ENCODE peak calls at places on chromosomes 7 and 10, in ten cellular contexts. U is CD4-positive, CD25-positive, alpha-beta regulatory T cell; H is ovary; S is WERI-Rb-1; F is hepatocyte; X is aorta; L is Karpas-422; C is fibroblast of lung; E is A549; A is endothelial cell of umbilical vein. G is an unnamed sample. For H3K9me3, the result is how much of the 10 kb centered on the place peaks cover.

GRCh38 chr7:2791390-2791789 is 52.7 kb downstream of the GNA12 start:
- DNase-seq in U (no peak), H (no peak), S (no peak), F (no peak), X (no peak), L (no peak), C (no peak), E (no peak), A (no peak), G (no peak)

GRCh38 chr7:95686109-95686508 is 86.2 kb upstream of the DYNC1I1 start:
- DNase-seq in U (no peak), H (peak), S (peak), F (peak), X (no peak), L (peak), C (peak), E (peak), A (peak), G (no peak)

GRCh38 chr10:89384474-89385324 is 6.8 kb downstream of the IFIT1B start:
- DNase-seq in U (no peak), H (no peak), S (no peak), F (no peak), X (no peak), L (no peak), C (no peak), E (no peak), A (no peak), G (no peak)

GRCh38 chr10:75911426-75911825 is 480.0 kb downstream of the LRMDA start:
- DNase-seq in U (no peak), H (no peak), S (no peak), F (no peak), X (no peak), L (no peak), C (no peak), E (no peak), A (no peak), G (no peak)

GRCh38 chr10:55374060-55374459 is 573.0 kb upstream of the PCDH15 start:
- DNase-seq in U (no peak), H (no peak), S (no peak), F (peak), X (no peak), L (no peak), C (no peak), E (no peak), A (peak), G (no peak)

GRCh38 chr7:46215987-46216567 is 295.0 kb upstream of the IGFBP3 start:
- DNase-seq in U (no peak), H (no peak), S (no peak), F (peak), X (no peak), L (no peak), C (no peak), E (no peak), A (no peak), G (no peak)

GRCh38 chr10:89522463-89522862 is 12.9 kb downstream of the SLC16A12 start:
- DNase-seq in U (no peak), H (no peak), S (no peak), F (peak), X (no peak), L (no peak), C (peak), E (no peak), A (peak), G (no peak)

GRCh38 chr7:29289156-29290021 is 94.8 kb downstream of the CHN2 start:
- DNase-seq in U (no peak), H (peak), S (peak), F (no peak), X (no peak), L (peak), C (peak), E (no peak), A (no peak), G (no peak)

GRCh38 chr7:153581415-153581814 is 470.8 kb upstream of the DPP6 start:
- DNase-seq in U (no peak), H (no peak), S (no peak), F (no peak), X (no peak), L (no peak), C (no peak), E (no peak), A (no peak), G (no peak)
- H3K9me3 ChIP-seq in U (under half), H (under half), S (under half), F (under half), X (under half), L (under half), C (under half), E (under half), A (under half), G (under half)

DNA sequence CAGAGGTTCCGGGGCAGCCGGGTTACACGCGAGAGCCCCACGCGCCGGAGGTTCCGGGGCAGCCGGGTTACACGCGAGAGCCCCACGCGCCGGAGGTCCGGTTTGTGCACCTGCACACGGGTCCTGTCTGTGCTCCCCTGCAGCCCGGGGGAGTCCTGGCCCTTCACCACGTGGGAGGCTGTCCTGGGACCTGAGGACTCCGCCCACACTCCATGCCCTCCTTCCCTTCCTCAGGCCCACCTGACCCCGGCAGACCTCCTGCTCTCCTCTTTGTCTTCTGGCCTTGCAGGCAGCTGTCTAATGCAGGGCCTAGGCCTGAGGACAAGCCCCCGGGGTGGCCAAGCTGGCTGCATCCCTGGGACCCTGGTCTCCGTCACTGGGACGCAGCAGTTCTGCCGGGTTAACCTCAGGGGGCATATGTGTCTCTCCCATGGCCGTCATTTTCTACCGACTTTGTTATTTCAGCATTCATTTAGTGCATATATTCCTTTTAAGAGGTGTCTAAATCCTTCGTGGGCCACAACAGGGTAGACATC is 374.6 kb downstream of the DNAJB6 start:
- DNase-seq in U (no peak), H (peak), S (no peak), F (no peak), X (peak), L (no peak), C (no peak), E (no peak), A (no peak), G (no peak)
- H3K9me3 ChIP-seq in U (under half), H (under half), S (under half), F (under half), X (under half), L (under half), C (under half), E (under half), A (under half), G (under half)

GRCh38 chr7:158120751-158121150 is 466.9 kb downstream of the PTPRN2 start:
- DNase-seq in U (no peak), H (no peak), S (no peak), F (no peak), X (peak), L (no peak), C (no peak), E (no peak), A (no peak), G (no peak)

GRCh38 chr7:158123753-158124152 is 463.9 kb downstream of the PTPRN2 start:
- DNase-seq in U (no peak), H (no peak), S (no peak), F (no peak), X (peak), L (no peak), C (no peak), E (no peak), A (no peak), G (no peak)

GRCh38 chr7:158120313-158120712 is 467.3 kb downstream of the PTPRN2 start:
- DNase-seq in U (no peak), H (no peak), S (no peak), F (no peak), X (no peak), L (no peak), C (no peak), E (no peak), A (no peak), G (no peak)

GRCh38 chr7:158123214-158123613 is 464.4 kb downstream of the PTPRN2 start:
- DNase-seq in U (no peak), H (no peak), S (no peak), F (no peak), X (peak), L (no peak), C (no peak), E (no peak), A (no peak), G (no peak)

GRCh38 chr7:158121441-158122045 is 466.1 kb downstream of the PTPRN2 start:
- DNase-seq in U (no peak), H (no peak), S (no peak), F (no peak), X (peak), L (no peak), C (no peak), E (no peak), A (no peak), G (no peak)
- H3K9me3 ChIP-seq in U (under half), H (under half), S (under half), F (under half), X (under half), L (under half), C (under half), E (under half), A (under half), G (under half)

DNA sequence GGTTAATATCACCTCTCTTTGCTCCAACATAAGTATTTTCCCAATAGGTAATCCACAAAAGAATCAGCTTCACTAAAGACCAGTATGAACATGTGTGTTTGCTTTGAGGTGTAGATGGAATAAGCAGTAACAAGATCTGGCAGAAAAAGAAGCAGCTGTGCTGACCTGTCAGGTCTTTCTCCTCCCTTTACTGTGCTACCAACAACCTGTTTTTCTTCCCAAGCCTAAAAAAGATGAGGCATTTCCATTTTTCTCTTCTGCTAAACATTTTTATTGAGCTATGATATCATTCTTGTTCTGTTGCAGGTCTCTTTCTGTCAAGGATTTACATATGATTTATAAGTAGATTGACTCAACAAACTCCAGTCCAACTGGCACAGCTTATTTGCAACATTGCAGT is 315.2 kb upstream of the GLI3 start:
- DNase-seq in U (no peak), H (no peak), S (no peak), F (no peak), X (no peak), L (no peak), C (no peak), E (no peak), A (no peak), G (no peak)
- H3K9me3 ChIP-seq in U (under half), H (under half), S (under half), F (under half), X (under half), L (under half), C (under half), E (under half), A (under half), G (under half)

DNA sequence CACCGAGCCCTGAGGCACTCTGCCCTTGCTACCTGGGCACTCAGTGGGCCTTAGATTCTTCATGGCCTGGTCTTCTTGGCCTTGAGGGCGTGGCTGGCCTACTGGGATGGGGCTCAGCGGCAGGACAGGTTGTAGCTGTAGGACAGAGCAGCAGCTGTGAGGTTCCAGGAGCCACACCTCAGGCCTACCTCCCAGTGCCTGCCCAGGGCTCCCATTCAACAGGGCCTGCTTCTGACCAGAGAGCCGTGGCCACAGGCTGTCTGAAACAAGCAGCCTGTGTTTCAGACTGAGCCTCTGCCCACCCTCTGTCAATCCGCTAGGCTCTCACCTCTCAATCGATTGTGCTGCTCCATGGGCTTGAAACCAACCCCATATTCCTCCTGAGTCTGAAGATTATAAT is 928.0 kb upstream of the ZNF722 start:
- DNase-seq in U (no peak), H (no peak), S (no peak), F (no peak), X (no peak), L (no peak), C (no peak), E (no peak), A (no peak), G (no peak)
- H3K9me3 ChIP-seq in U (under half), H (under half), S (under half), F (under half), X (under half), L (under half), C (under half), E (under half), A (under half), G (under half)

GRCh38 chr7:158431055-158431940 is 156.3 kb downstream of the PTPRN2 start:
- DNase-seq in U (no peak), H (no peak), S (peak), F (no peak), X (no peak), L (no peak), C (no peak), E (no peak), A (no peak), G (no peak)
- H3K9me3 ChIP-seq in U (under half), H (under half), S (under half), F (under half), X (under half), L (under half), C (under half), E (under half), A (under half), G (under half)

DNA sequence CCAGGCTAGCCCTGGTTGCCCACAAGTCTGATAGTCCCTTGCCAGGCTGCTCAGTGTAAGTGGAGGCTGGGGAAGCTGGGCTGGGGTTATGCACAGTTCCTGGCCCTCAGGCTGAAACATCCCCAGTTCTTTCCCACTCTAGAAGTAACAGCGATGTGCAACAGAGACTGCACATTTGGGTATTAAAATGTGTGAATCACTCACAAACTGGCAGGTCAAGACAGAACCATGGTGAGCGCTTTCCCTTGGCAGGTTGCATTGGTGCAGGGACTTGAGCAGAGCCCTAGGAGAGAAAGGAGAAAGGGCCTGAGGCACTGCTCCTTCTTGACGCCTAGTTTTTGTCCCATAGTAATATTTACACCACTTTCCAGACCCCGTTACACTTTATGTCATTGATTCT is 56.1 kb upstream of the SLC35B4 start:
- DNase-seq in U (no peak), H (no peak), S (no peak), F (no peak), X (no peak), L (no peak), C (no peak), E (no peak), A (no peak), G (no peak)
- H3K9me3 ChIP-seq in U (under half), H (under half), S (under half), F (under half), X (under half), L (under half), C (under half), E (under half), A (under half), G (under half)

GRCh38 chr7:64633401-64633800 is 32.5 kb upstream of the ZNF107 start:
- DNase-seq in U (no peak), H (no peak), S (no peak), F (no peak), X (no peak), L (no peak), C (no peak), E (no peak), A (no peak), G (no peak)
- H3K9me3 ChIP-seq in U (under half), H (under half), S (under half), F (under half), X (under half), L (under half), C (under half), E (under half), A (under half), G (under half)

GRCh38 chr10:3353235-3353634 is 180.7 kb upstream of the PITRM1 start:
- DNase-seq in U (no peak), H (no peak), S (no peak), F (no peak), X (no peak), L (no peak), C (no peak), E (no peak), A (peak), G (no peak)

GRCh38 chr10:3354171-3354570 is 181.6 kb upstream of the PITRM1 start:
- DNase-seq in U (no peak), H (no peak), S (no peak), F (no peak), X (no peak), L (no peak), C (no peak), E (no peak), A (no peak), G (no peak)

GRCh38 chr10:3357729-3358128 is 185.1 kb upstream of the PITRM1 start:
- DNase-seq in U (no peak), H (no peak), S (no peak), F (no peak), X (no peak), L (no peak), C (no peak), E (no peak), A (no peak), G (no peak)

GRCh38 chr10:3350790-3351364 is 178.3 kb upstream of the PITRM1 start:
- DNase-seq in U (no peak), H (no peak), S (no peak), F (no peak), X (no peak), L (no peak), C (no peak), E (no peak), A (no peak), G (no peak)

GRCh38 chr10:3355536-3355935 is 183.0 kb upstream of the PITRM1 start:
- DNase-seq in U (no peak), H (no peak), S (no peak), F (no peak), X (no peak), L (no peak), C (no peak), E (no peak), A (no peak), G (no peak)
- H3K9me3 ChIP-seq in U (under half), H (under half), S (under half), F (under half), X (under half), L (under half), C (under half), E (under half), A (under half), G (under half)

DNA sequence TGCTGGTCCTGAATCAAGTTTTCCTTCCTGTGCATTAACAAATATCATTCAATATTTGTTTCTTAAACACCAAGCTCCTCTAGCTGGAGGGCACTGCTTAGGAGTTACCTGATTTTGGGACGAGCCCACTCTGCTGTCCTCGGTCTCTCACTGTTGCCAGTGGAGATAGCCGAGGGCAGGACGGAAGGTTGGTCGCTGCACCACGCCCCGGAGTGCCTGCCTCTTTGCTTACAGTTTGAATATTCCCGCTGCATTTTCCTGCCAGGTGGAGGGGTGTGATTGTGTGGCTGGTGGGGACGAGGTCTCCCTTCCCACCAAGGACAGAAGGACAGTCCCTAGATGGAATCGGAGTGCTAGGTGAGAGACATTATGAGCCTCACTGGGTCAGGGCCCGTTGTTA is 201.5 kb downstream of the DNAJB6 start:
- DNase-seq in U (no peak), H (no peak), S (no peak), F (no peak), X (peak), L (no peak), C (no peak), E (no peak), A (no peak), G (no peak)
- H3K9me3 ChIP-seq in U (under half), H (under half), S (under half), F (under half), X (under half), L (under half), C (under half), E (under half), A (under half), G (under half)

G was measured in T-helper 17 cell.